ENCODE peak calls at places on chromosome 5, in eight cellular contexts. One of them, this sample, is unnamed.

GRCh38 chr5:171601266-171601881 is 181.9 kb downstream of the FGF18 start:
- DNase-seq in GM12864: no peak
- DNase-seq in CD8-positive, alpha-beta T cell: no peak
- DNase-seq in CD4-positive, alpha-beta T cell: no peak
- DNase-seq in HCT116: no peak
- DNase-seq in neural crest cell: no peak
- DNase-seq in upper lobe of right lung: no peak
- DNase-seq in RWPE1: no peak
- DNase-seq in this sample: no peak

GRCh38 chr5:137960819-137961218 is 71.6 kb downstream of the PKD2L2 start:
- DNase-seq in upper lobe of right lung: no peak
- DNase-seq in neural crest cell: no peak
- DNase-seq in CD4-positive, alpha-beta T cell: no peak
- DNase-seq in HCT116: no peak
- DNase-seq in CD8-positive, alpha-beta T cell: no peak
- DNase-seq in RWPE1: no peak
- DNase-seq in GM12864: no peak
- DNase-seq in this sample: no peak

GRCh38 chr5:40991168-40991980 is 79.8 kb downstream of the MROH2B start:
- DNase-seq in GM12864: no peak
- DNase-seq in CD4-positive, alpha-beta T cell: no peak
- DNase-seq in upper lobe of right lung: no peak
- DNase-seq in neural crest cell: no peak
- DNase-seq in RWPE1: no peak
- DNase-seq in CD8-positive, alpha-beta T cell: no peak
- DNase-seq in HCT116: no peak
- DNase-seq in this sample: no peak

GRCh38 chr5:127723571-127723970 is 20.4 kb downstream of the CCDC192 start:
- DNase-seq in HCT116: no peak
- DNase-seq in upper lobe of right lung: no peak
- DNase-seq in neural crest cell: no peak
- DNase-seq in RWPE1: peak
- DNase-seq in GM12864: no peak
- DNase-seq in CD4-positive, alpha-beta T cell: no peak
- DNase-seq in CD8-positive, alpha-beta T cell: no peak
- DNase-seq in this sample: peak

GRCh38 chr5:43675357-43675756 is 72.4 kb downstream of the NNT start:
- DNase-seq in GM12864: no peak
- DNase-seq in neural crest cell: no peak
- DNase-seq in upper lobe of right lung: no peak
- DNase-seq in HCT116: no peak
- DNase-seq in CD8-positive, alpha-beta T cell: no peak
- DNase-seq in RWPE1: no peak
- DNase-seq in CD4-positive, alpha-beta T cell: no peak
- DNase-seq in this sample: no peak

GRCh38 chr5:177027665-177028064 is 5.2 kb downstream of the ZNF346 start:
- DNase-seq in HCT116: no peak
- DNase-seq in GM12864: no peak
- DNase-seq in CD8-positive, alpha-beta T cell: no peak
- DNase-seq in CD4-positive, alpha-beta T cell: no peak
- DNase-seq in neural crest cell: no peak
- DNase-seq in RWPE1: no peak
- DNase-seq in upper lobe of right lung: no peak
- DNase-seq in this sample: no peak

GRCh38 chr5:104189909-104190308 is 627.3 kb upstream of the NUDT12 start:
- DNase-seq in CD4-positive, alpha-beta T cell: no peak
- DNase-seq in GM12864: no peak
- DNase-seq in neural crest cell: no peak
- DNase-seq in upper lobe of right lung: no peak
- DNase-seq in CD8-positive, alpha-beta T cell: no peak
- DNase-seq in RWPE1: peak
- DNase-seq in HCT116: no peak
- DNase-seq in this sample: no peak

GRCh38 chr5:15014809-15015208 is 143.2 kb upstream of the ANKH start:
- DNase-seq in HCT116: no peak
- DNase-seq in GM12864: no peak
- DNase-seq in neural crest cell: no peak
- DNase-seq in upper lobe of right lung: no peak
- DNase-seq in CD4-positive, alpha-beta T cell: no peak
- DNase-seq in RWPE1: no peak
- DNase-seq in CD8-positive, alpha-beta T cell: no peak
- DNase-seq in this sample: no peak

GRCh38 chr5:37532976-37533740 is 154.0 kb downstream of the WDR70 start:
- DNase-seq in CD4-positive, alpha-beta T cell: no peak
- DNase-seq in CD8-positive, alpha-beta T cell: no peak
- DNase-seq in HCT116: peak
- DNase-seq in upper lobe of right lung: no peak
- DNase-seq in neural crest cell: no peak
- DNase-seq in RWPE1: no peak
- DNase-seq in GM12864: no peak
- DNase-seq in this sample: no peak

GRCh38 chr5:71939452-71939932 is 167.8 kb upstream of the MAP1B start:
- DNase-seq in CD4-positive, alpha-beta T cell: no peak
- DNase-seq in upper lobe of right lung: no peak
- DNase-seq in RWPE1: no peak
- DNase-seq in neural crest cell: no peak
- DNase-seq in HCT116: no peak
- DNase-seq in CD8-positive, alpha-beta T cell: no peak
- DNase-seq in GM12864: no peak
- DNase-seq in this sample: no peak

GRCh38 chr5:169301386-169301930 is 519 bp upstream of the SLIT3 start:
- DNase-seq in CD4-positive, alpha-beta T cell: no peak
- DNase-seq in GM12864: no peak
- DNase-seq in CD8-positive, alpha-beta T cell: no peak
- DNase-seq in neural crest cell: no peak
- DNase-seq in upper lobe of right lung: no peak
- DNase-seq in RWPE1: no peak
- DNase-seq in HCT116: no peak
- DNase-seq in this sample: no peak

GRCh38 chr5:142872795-142873194 is 102.6 kb downstream of the ARHGAP26 start:
- DNase-seq in CD4-positive, alpha-beta T cell: no peak
- DNase-seq in RWPE1: peak
- DNase-seq in HCT116: peak
- DNase-seq in GM12864: no peak
- DNase-seq in neural crest cell: no peak
- DNase-seq in upper lobe of right lung: no peak
- DNase-seq in CD8-positive, alpha-beta T cell: no peak
- DNase-seq in this sample: peak

GRCh38 chr5:150489358-150490295 is 18.3 kb upstream of the NDST1 start:
- DNase-seq in upper lobe of right lung: no peak
- DNase-seq in CD4-positive, alpha-beta T cell: no peak
- DNase-seq in neural crest cell: no peak
- DNase-seq in HCT116: no peak
- DNase-seq in GM12864: peak
- DNase-seq in RWPE1: no peak
- DNase-seq in CD8-positive, alpha-beta T cell: no peak
- DNase-seq in this sample: no peak

DNA sequence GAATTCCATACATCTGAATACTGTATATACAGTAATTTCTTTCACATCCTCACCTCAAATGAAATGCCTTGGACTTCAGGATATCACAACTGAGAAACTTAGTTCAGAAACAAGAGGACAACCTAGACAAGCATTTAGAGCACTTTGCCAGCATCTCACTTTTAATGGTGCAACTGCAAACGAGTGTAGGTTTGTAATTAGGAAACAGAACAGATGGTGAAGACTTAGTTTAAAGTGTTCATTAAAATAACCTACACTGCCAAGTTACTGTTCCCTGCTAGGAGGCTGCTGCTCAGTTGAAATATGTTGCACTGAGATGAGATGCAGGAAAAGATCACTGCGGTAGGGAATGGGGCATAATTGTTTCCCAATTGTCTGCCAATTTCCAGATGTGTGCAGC is 449.1 kb downstream of the MED10 start:
- DNase-seq in RWPE1: no peak
- DNase-seq in GM12864: no peak
- DNase-seq in neural crest cell: no peak
- DNase-seq in upper lobe of right lung: no peak
- DNase-seq in CD4-positive, alpha-beta T cell: no peak
- DNase-seq in HCT116: no peak
- DNase-seq in CD8-positive, alpha-beta T cell: no peak
- DNase-seq in this sample: no peak
- TF ChIP-seq CTCF in RWPE1: no peak
- TF ChIP-seq CTCF in GM12864: no peak
- TF ChIP-seq CTCF in neural crest cell: no peak
- TF ChIP-seq CTCF in upper lobe of right lung: no peak
- TF ChIP-seq CTCF in CD4-positive, alpha-beta T cell: no peak
- TF ChIP-seq CTCF in HCT116: no peak
- TF ChIP-seq CTCF in CD8-positive, alpha-beta T cell: no peak
- TF ChIP-seq CTCF in this sample: no peak

GRCh38 chr5:2659071-2659470 is 92.4 kb downstream of the IRX2 start:
- DNase-seq in neural crest cell: no peak
- DNase-seq in CD8-positive, alpha-beta T cell: no peak
- DNase-seq in RWPE1: no peak
- DNase-seq in upper lobe of right lung: no peak
- DNase-seq in GM12864: no peak
- DNase-seq in CD4-positive, alpha-beta T cell: no peak
- DNase-seq in HCT116: no peak
- DNase-seq in this sample: no peak

GRCh38 chr5:2658421-2658820 is 93.1 kb downstream of the IRX2 start:
- DNase-seq in RWPE1: peak
- DNase-seq in HCT116: no peak
- DNase-seq in neural crest cell: no peak
- DNase-seq in upper lobe of right lung: no peak
- DNase-seq in CD4-positive, alpha-beta T cell: no peak
- DNase-seq in GM12864: no peak
- DNase-seq in CD8-positive, alpha-beta T cell: no peak
- DNase-seq in this sample: no peak

GRCh38 chr5:2657151-2657550 is 94.3 kb downstream of the IRX2 start:
- DNase-seq in GM12864: no peak
- DNase-seq in HCT116: no peak
- DNase-seq in CD4-positive, alpha-beta T cell: no peak
- DNase-seq in RWPE1: no peak
- DNase-seq in upper lobe of right lung: no peak
- DNase-seq in neural crest cell: no peak
- DNase-seq in CD8-positive, alpha-beta T cell: no peak
- DNase-seq in this sample: no peak

GRCh38 chr5:2653991-2654390 is 97.5 kb downstream of the IRX2 start:
- DNase-seq in CD8-positive, alpha-beta T cell: no peak
- DNase-seq in RWPE1: no peak
- DNase-seq in HCT116: no peak
- DNase-seq in neural crest cell: no peak
- DNase-seq in CD4-positive, alpha-beta T cell: no peak
- DNase-seq in upper lobe of right lung: no peak
- DNase-seq in GM12864: no peak
- DNase-seq in this sample: no peak

DNA sequence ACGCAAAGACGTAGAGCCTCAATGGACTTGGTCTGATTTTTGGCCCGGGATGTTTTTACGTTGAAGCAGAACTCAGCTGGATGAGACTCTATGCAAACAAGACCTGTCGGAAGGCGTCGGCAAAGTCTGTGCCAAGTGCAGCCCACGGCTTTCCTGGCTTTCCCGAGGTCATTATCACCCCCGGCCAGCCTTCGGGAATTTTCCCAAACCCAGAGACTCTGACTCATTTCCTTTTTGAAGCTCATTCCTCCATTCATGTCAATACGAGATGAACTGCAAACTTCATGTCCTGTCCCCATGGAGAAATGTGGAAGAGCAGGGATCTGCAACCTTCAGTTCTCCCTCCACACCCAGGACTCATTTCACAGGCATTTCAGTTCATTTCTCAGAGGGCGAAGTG is 95.3 kb downstream of the IRX2 start:
- DNase-seq in CD8-positive, alpha-beta T cell: no peak
- DNase-seq in HCT116: no peak
- DNase-seq in upper lobe of right lung: no peak
- DNase-seq in GM12864: no peak
- DNase-seq in neural crest cell: no peak
- DNase-seq in RWPE1: peak
- DNase-seq in CD4-positive, alpha-beta T cell: no peak
- DNase-seq in this sample: no peak
- TF ChIP-seq CTCF in CD8-positive, alpha-beta T cell: no peak
- TF ChIP-seq CTCF in HCT116: no peak
- TF ChIP-seq CTCF in upper lobe of right lung: no peak
- TF ChIP-seq CTCF in GM12864: no peak
- TF ChIP-seq CTCF in neural crest cell: no peak
- TF ChIP-seq CTCF in RWPE1: no peak
- TF ChIP-seq CTCF in CD4-positive, alpha-beta T cell: no peak
- TF ChIP-seq CTCF in this sample: no peak

GRCh38 chr5:152595327-152595890 is 190.3 kb upstream of the NMUR2 start:
- DNase-seq in GM12864: no peak
- DNase-seq in upper lobe of right lung: no peak
- DNase-seq in RWPE1: no peak
- DNase-seq in neural crest cell: no peak
- DNase-seq in HCT116: no peak
- DNase-seq in CD4-positive, alpha-beta T cell: no peak
- DNase-seq in CD8-positive, alpha-beta T cell: no peak
- DNase-seq in this sample: no peak

GRCh38 chr5:152593388-152593787 is 188.3 kb upstream of the NMUR2 start:
- DNase-seq in GM12864: no peak
- DNase-seq in upper lobe of right lung: no peak
- DNase-seq in RWPE1: peak
- DNase-seq in neural crest cell: no peak
- DNase-seq in CD4-positive, alpha-beta T cell: no peak
- DNase-seq in HCT116: no peak
- DNase-seq in CD8-positive, alpha-beta T cell: no peak
- DNase-seq in this sample: no peak

GRCh38 chr5:152592416-152592815 is 187.3 kb upstream of the NMUR2 start:
- DNase-seq in CD4-positive, alpha-beta T cell: no peak
- DNase-seq in CD8-positive, alpha-beta T cell: no peak
- DNase-seq in upper lobe of right lung: no peak
- DNase-seq in RWPE1: peak
- DNase-seq in neural crest cell: no peak
- DNase-seq in GM12864: no peak
- DNase-seq in HCT116: no peak
- DNase-seq in this sample: no peak
- TF ChIP-seq CTCF in CD4-positive, alpha-beta T cell: no peak
- TF ChIP-seq CTCF in CD8-positive, alpha-beta T cell: no peak
- TF ChIP-seq CTCF in upper lobe of right lung: no peak
- TF ChIP-seq CTCF in RWPE1: no peak
- TF ChIP-seq CTCF in neural crest cell: peak
- TF ChIP-seq CTCF in GM12864: no peak
- TF ChIP-seq CTCF in HCT116: peak
- TF ChIP-seq CTCF in this sample: no peak

GRCh38 chr5:54378707-54379106 is 68.3 kb upstream of the ARL15 start:
- DNase-seq in HCT116: no peak
- DNase-seq in CD8-positive, alpha-beta T cell: no peak
- DNase-seq in CD4-positive, alpha-beta T cell: no peak
- DNase-seq in GM12864: no peak
- DNase-seq in upper lobe of right lung: no peak
- DNase-seq in neural crest cell: no peak
- DNase-seq in RWPE1: no peak
- DNase-seq in this sample: no peak

GRCh38 chr5:54383225-54383624 is 72.3 kb upstream of the HSPB3 start:
- DNase-seq in upper lobe of right lung: no peak
- DNase-seq in CD4-positive, alpha-beta T cell: no peak
- DNase-seq in GM12864: no peak
- DNase-seq in RWPE1: no peak
- DNase-seq in CD8-positive, alpha-beta T cell: no peak
- DNase-seq in neural crest cell: no peak
- DNase-seq in HCT116: no peak
- DNase-seq in this sample: no peak

GRCh38 chr5:54383941-54384340 is 71.6 kb upstream of the HSPB3 start:
- DNase-seq in upper lobe of right lung: no peak
- DNase-seq in GM12864: no peak
- DNase-seq in RWPE1: no peak
- DNase-seq in CD8-positive, alpha-beta T cell: no peak
- DNase-seq in neural crest cell: no peak
- DNase-seq in HCT116: no peak
- DNase-seq in CD4-positive, alpha-beta T cell: no peak
- DNase-seq in this sample: no peak

GRCh38 chr5:54384356-54384933 is 71.1 kb upstream of the HSPB3 start:
- DNase-seq in CD4-positive, alpha-beta T cell: no peak
- DNase-seq in GM12864: no peak
- DNase-seq in CD8-positive, alpha-beta T cell: no peak
- DNase-seq in upper lobe of right lung: no peak
- DNase-seq in HCT116: no peak
- DNase-seq in neural crest cell: no peak
- DNase-seq in RWPE1: no peak
- DNase-seq in this sample: no peak

GRCh38 chr5:54379590-54379989 is 69.2 kb upstream of the ARL15 start:
- DNase-seq in RWPE1: no peak
- DNase-seq in neural crest cell: no peak
- DNase-seq in HCT116: no peak
- DNase-seq in CD8-positive, alpha-beta T cell: no peak
- DNase-seq in CD4-positive, alpha-beta T cell: no peak
- DNase-seq in GM12864: no peak
- DNase-seq in upper lobe of right lung: no peak
- DNase-seq in this sample: no peak
- TF ChIP-seq CTCF in RWPE1: no peak
- TF ChIP-seq CTCF in neural crest cell: no peak
- TF ChIP-seq CTCF in HCT116: no peak
- TF ChIP-seq CTCF in CD8-positive, alpha-beta T cell: no peak
- TF ChIP-seq CTCF in CD4-positive, alpha-beta T cell: no peak
- TF ChIP-seq CTCF in GM12864: no peak
- TF ChIP-seq CTCF in upper lobe of right lung: no peak
- TF ChIP-seq CTCF in this sample: no peak

This sample was measured in Calu3.